ENCODE peak calls at places on chromosomes 4 and X, in eight cellular contexts. S is stomach; U is mesendoderm; Q is AG08395; C is PC-3; M is activated T-helper 2 cell treated with anti-CD3 and anti-CD28 coated beads, Interferon-gamma antibody, Interleukin-2, Interleukin-4, amounts not matched to agents 10 μg/mL and 5 μg/mL and 100 μg/mL, durations not matched to agents 14 hours and 24 hours and 36 hours; K is COLO829; W is Ammon's horn. P is an unnamed sample.

GRCh38 chrX:87434618-87435017 is 83.0 kb upstream of the KLHL4 start:
- DNase-seq in U (no peak), W (no peak), C (no peak), M (no peak), K (no peak), Q (no peak), S (no peak), P (no peak)

GRCh38 chr4:567457-568350 is 8.4 kb downstream of the TMEM271 start:
- DNase-seq in Q (no peak), M (no peak), U (no peak), S (no peak), C (no peak), W (no peak), K (no peak), P (no peak)

GRCh38 chr4:22739933-22740332 is 47.2 kb downstream of the GBA3 start:
- DNase-seq in Q (no peak), U (no peak), W (no peak), S (no peak), M (no peak), K (no peak), C (no peak), P (no peak)

GRCh38 chr4:98929341-98930267 is 671 bp upstream of the EIF4E start:
- DNase-seq in C (peak), K (peak), Q (peak), S (peak), M (peak), W (no peak), U (no peak), P (peak)

GRCh38 chrX:10676239-10676971 is 56.0 kb upstream of the MID1 start:
- DNase-seq in C (no peak), M (no peak), K (no peak), W (peak), S (no peak), U (peak), Q (no peak), P (no peak)

GRCh38 chr4:119493419-119493818 is 135.2 kb downstream of the PDE5A start:
- DNase-seq in Q (no peak), W (no peak), M (no peak), C (peak), U (no peak), K (no peak), S (no peak), P (peak)

GRCh38 chr4:188988131-188988530 is 848.9 kb downstream of the TRIML1 start:
- DNase-seq in S (no peak), C (no peak), M (no peak), U (no peak), Q (no peak), W (no peak), K (no peak), P (no peak)

GRCh38 chr4:151227731-151228130 is 49.2 kb upstream of the PRSS48 start:
- DNase-seq in C (peak), U (peak), M (no peak), Q (peak), S (no peak), K (no peak), W (peak), P (peak)

GRCh38 chr4:113276448-113277158 is 227.2 kb downstream of the ANK2 start:
- DNase-seq in U (no peak), M (no peak), C (no peak), S (no peak), K (no peak), Q (peak), W (peak), P (no peak)

GRCh38 chr4:2879026-2879425 is 35.4 kb downstream of the ADD1 start:
- DNase-seq in U (no peak), C (no peak), K (no peak), W (no peak), S (no peak), Q (no peak), M (no peak), P (no peak)

GRCh38 chr4:47577779-47578553 is 92.9 kb downstream of the ATP10D start:
- DNase-seq in K (no peak), M (no peak), C (no peak), W (no peak), Q (no peak), U (no peak), S (no peak), P (peak)

GRCh38 chr4:110514889-110515479 is 39.0 kb downstream of the ENPEP start:
- DNase-seq in U (peak), K (peak), Q (peak), W (no peak), C (peak), M (no peak), S (no peak), P (peak)

GRCh38 chr4:140052050-140052449 is 101.9 kb downstream of the MAML3 start:
- DNase-seq in K (peak), Q (peak), M (no peak), U (peak), W (peak), C (peak), S (peak), P (peak)

GRCh38 chr4:7286798-7287197 is 94.5 kb downstream of the SORCS2 start:
- DNase-seq in U (no peak), M (no peak), S (no peak), K (no peak), C (no peak), W (no peak), Q (no peak), P (no peak)

GRCh38 chr4:75892508-75892907 is 9.7 kb downstream of the PPEF2 start:
- DNase-seq in S (no peak), M (no peak), W (no peak), K (no peak), U (peak), C (peak), Q (no peak), P (no peak)

GRCh38 chr4:37434469-37434868 is 189.9 kb downstream of the NWD2 start:
- DNase-seq in W (no peak), K (no peak), U (peak), M (no peak), C (peak), Q (no peak), S (no peak), P (peak)

GRCh38 chrX:39336709-39337294 is 535.5 kb downstream of the MID1IP1 start:
- DNase-seq in U (no peak), W (no peak), Q (no peak), S (no peak), C (no peak), K (peak), M (peak), P (no peak)

GRCh38 chr4:121943941-121944340 is 7.9 kb downstream of the TRPC3 start:
- DNase-seq in K (no peak), M (no peak), C (no peak), U (peak), Q (peak), W (no peak), S (no peak), P (no peak)

GRCh38 chr4:81152839-81153713 is 61.9 kb downstream of the PRKG2 start:
- DNase-seq in Q (no peak), K (no peak), S (no peak), C (peak), W (no peak), U (no peak), M (no peak), P (no peak)

GRCh38 chr4:168864831-168865541 is 145.1 kb downstream of the CBR4 start:
- DNase-seq in W (no peak), S (no peak), M (no peak), Q (peak), C (peak), K (peak), U (peak), P (peak)

GRCh38 chr4:135249006-135249405 is 1047.4 kb upstream of the PABPC4L start:
- DNase-seq in U (peak), C (no peak), W (no peak), Q (no peak), M (no peak), K (no peak), S (no peak), P (no peak)

GRCh38 chrX:110432831-110433230 is 74.2 kb downstream of the RTL9 start:
- DNase-seq in U (no peak), S (no peak), K (no peak), M (no peak), Q (no peak), W (no peak), C (no peak), P (no peak)

GRCh38 chr4:87943660-87944149 is 31.8 kb upstream of the SPP1 start:
- DNase-seq in Q (no peak), K (no peak), S (no peak), M (no peak), C (no peak), U (no peak), W (no peak), P (no peak)

GRCh38 chr4:151901631-151902030 is 140.8 kb upstream of the GATB start:
- DNase-seq in Q (no peak), K (no peak), M (no peak), W (no peak), C (no peak), S (no peak), U (no peak), P (peak)

GRCh38 chr4:55398461-55398860 is 2.7 kb downstream of the TMEM165 start:
- DNase-seq in K (no peak), M (no peak), U (no peak), S (no peak), C (peak), Q (no peak), W (no peak), P (peak)

GRCh38 chr4:69760455-69760854 is at the start of gene SULT1B1:
- DNase-seq in W (peak), U (no peak), S (peak), K (no peak), M (peak), C (no peak), Q (no peak), P (no peak)

GRCh38 chrX:14675500-14675899 is 146.2 kb downstream of the GLRA2 start:
- DNase-seq in Q (no peak), W (no peak), U (no peak), C (no peak), K (no peak), M (no peak), S (no peak), P (no peak)

GRCh38 chr4:65880594-65880993 is 210.3 kb upstream of the EPHA5 start:
- DNase-seq in C (peak), Q (no peak), U (no peak), W (no peak), K (no peak), S (no peak), M (no peak), P (no peak)

GRCh38 chr4:131566026-131566425 is 1583.1 kb upstream of the PCDH10 start:
- DNase-seq in U (no peak), Q (no peak), S (no peak), W (no peak), M (no peak), K (peak), C (no peak), P (no peak)

GRCh38 chrX:23341452-23341851 is 6.8 kb downstream of the PTCHD1 start:
- DNase-seq in M (no peak), W (no peak), U (peak), S (no peak), C (peak), K (peak), Q (no peak), P (no peak)

GRCh38 chrX:64205441-64205734 is at the start of gene AMER1:
- DNase-seq in U (no peak), W (no peak), C (no peak), K (peak), M (no peak), S (no peak), Q (no peak), P (no peak)

GRCh38 chr4:141346144-141346543 is 125.4 kb downstream of the ZNF330 start:
- DNase-seq in Q (peak), M (no peak), W (peak), U (peak), C (peak), K (peak), S (no peak), P (peak)

GRCh38 chr4:17063870-17064269 is 165.4 kb upstream of the LDB2 start:
- DNase-seq in W (no peak), U (no peak), Q (peak), S (no peak), C (no peak), K (no peak), M (no peak), P (peak)

GRCh38 chr4:1033840-1034551 is 22.6 kb downstream of the FGFRL1 start:
- DNase-seq in Q (peak), M (no peak), U (no peak), C (no peak), W (peak), S (peak), K (no peak), P (no peak)

GRCh38 chrX:138875472-138875871 is 164.0 kb upstream of the FGF13 start:
- DNase-seq in S (no peak), W (no peak), M (no peak), C (no peak), U (no peak), Q (no peak), K (no peak), P (no peak)

GRCh38 chr4:151928112-151928511 is 167.3 kb upstream of the GATB start:
- DNase-seq in U (no peak), Q (no peak), M (no peak), K (no peak), S (no peak), W (no peak), C (no peak), P (no peak)

GRCh38 chrX:103533428-103534216 is 14.3 kb upstream of the RAB40A start:
- DNase-seq in S (peak), W (peak), Q (peak), C (peak), M (peak), U (peak), K (peak), P (peak)

GRCh38 chr4:27921236-27921635 is 1060.6 kb downstream of the STIM2 start:
- DNase-seq in W (no peak), M (no peak), U (no peak), C (peak), Q (no peak), K (no peak), S (no peak), P (peak)

GRCh38 chrX:7759832-7760231 is 83.1 kb upstream of the VCX start:
- DNase-seq in S (no peak), M (no peak), K (no peak), C (no peak), Q (no peak), W (no peak), U (no peak), P (no peak)

GRCh38 chrX:12974797-12975669 is at the start of gene TMSB4X:
- DNase-seq in Q (peak), U (peak), S (peak), M (peak), K (peak), W (peak), C (peak), P (peak)